ENCODE peak calls at places on chromosomes 4 and X, in five cellular contexts. One of them, this sample, is unnamed.

GRCh38 chr4:167088115-167088514 is 146.2 kb downstream of the SPOCK3 start:
- DNase-seq in HTR-8/SVneo: no peak
- DNase-seq in ovary: no peak
- DNase-seq in GM12865: peak
- DNase-seq in neural crest cell: no peak
- DNase-seq in this sample: no peak

GRCh38 chr4:19386786-19387185 is 864.9 kb upstream of the SLIT2 start:
- DNase-seq in GM12865: no peak
- DNase-seq in ovary: no peak
- DNase-seq in HTR-8/SVneo: no peak
- DNase-seq in neural crest cell: no peak
- DNase-seq in this sample: no peak

GRCh38 chr4:18021470-18021719 is 160 bp downstream of the LCORL start:
- DNase-seq in neural crest cell: no peak
- DNase-seq in HTR-8/SVneo: peak
- DNase-seq in GM12865: no peak
- DNase-seq in ovary: no peak
- DNase-seq in this sample: no peak

GRCh38 chrX:66046612-66047235 is 6.8 kb upstream of the VSIG4 start:
- DNase-seq in ovary: no peak
- DNase-seq in HTR-8/SVneo: no peak
- DNase-seq in neural crest cell: no peak
- DNase-seq in GM12865: peak
- DNase-seq in this sample: no peak

GRCh38 chrX:68634649-68635227 is 12.7 kb upstream of the STARD8 start:
- DNase-seq in GM12865: no peak
- DNase-seq in HTR-8/SVneo: no peak
- DNase-seq in neural crest cell: no peak
- DNase-seq in ovary: no peak
- DNase-seq in this sample: no peak

GRCh38 chr4:31193516-31193915 is 473.3 kb downstream of the PCDH7 start:
- DNase-seq in HTR-8/SVneo: no peak
- DNase-seq in GM12865: no peak
- DNase-seq in neural crest cell: no peak
- DNase-seq in ovary: no peak
- DNase-seq in this sample: no peak

GRCh38 chr4:152385551-152385950 is 150.3 kb downstream of the FBXW7 start:
- DNase-seq in neural crest cell: no peak
- DNase-seq in ovary: no peak
- DNase-seq in HTR-8/SVneo: no peak
- DNase-seq in GM12865: no peak
- DNase-seq in this sample: no peak

GRCh38 chr4:102815981-102816380 is 11.4 kb downstream of the UBE2D3 start:
- DNase-seq in neural crest cell: no peak
- DNase-seq in GM12865: no peak
- DNase-seq in ovary: no peak
- DNase-seq in HTR-8/SVneo: peak
- DNase-seq in this sample: no peak

GRCh38 chrX:40074080-40074958 is 23.4 kb downstream of the BCOR start:
- DNase-seq in HTR-8/SVneo: no peak
- DNase-seq in neural crest cell: no peak
- DNase-seq in GM12865: no peak
- DNase-seq in ovary: no peak
- DNase-seq in this sample: no peak

GRCh38 chr4:143099693-143100092 is 85.0 kb upstream of the USP38 start:
- DNase-seq in ovary: no peak
- DNase-seq in neural crest cell: no peak
- DNase-seq in HTR-8/SVneo: no peak
- DNase-seq in GM12865: no peak
- DNase-seq in this sample: no peak

GRCh38 chr4:169033660-169034059 is 23.6 kb upstream of the CBR4 start:
- DNase-seq in GM12865: peak
- DNase-seq in neural crest cell: no peak
- DNase-seq in HTR-8/SVneo: peak
- DNase-seq in ovary: no peak
- DNase-seq in this sample: no peak

GRCh38 chr4:106291678-106292077 is 24.3 kb downstream of the TBCK start:
- DNase-seq in GM12865: no peak
- DNase-seq in ovary: no peak
- DNase-seq in HTR-8/SVneo: no peak
- DNase-seq in neural crest cell: no peak
- DNase-seq in this sample: no peak

GRCh38 chrX:138191998-138192397 is 519.5 kb downstream of the FGF13 start:
- DNase-seq in ovary: no peak
- DNase-seq in HTR-8/SVneo: no peak
- DNase-seq in neural crest cell: peak
- DNase-seq in GM12865: peak
- DNase-seq in this sample: no peak

GRCh38 chr4:184476660-184477059 is 2.3 kb upstream of the IRF2 start:
- DNase-seq in HTR-8/SVneo: no peak
- DNase-seq in GM12865: peak
- DNase-seq in neural crest cell: no peak
- DNase-seq in ovary: no peak
- DNase-seq in this sample: no peak

GRCh38 chrX:51641421-51642021 is 22.8 kb upstream of the CENPVL3 start:
- DNase-seq in GM12865: peak
- DNase-seq in HTR-8/SVneo: peak
- DNase-seq in neural crest cell: peak
- DNase-seq in ovary: no peak
- DNase-seq in this sample: no peak

GRCh38 chr4:98728871-98729270 is 70.5 kb upstream of the TSPAN5 start:
- DNase-seq in GM12865: no peak
- DNase-seq in ovary: no peak
- DNase-seq in HTR-8/SVneo: no peak
- DNase-seq in neural crest cell: no peak
- DNase-seq in this sample: no peak

GRCh38 chrX:73944582-73944947 is 359.4 kb upstream of the ZCCHC13 start:
- DNase-seq in HTR-8/SVneo: no peak
- DNase-seq in ovary: no peak
- DNase-seq in neural crest cell: no peak
- DNase-seq in GM12865: no peak
- DNase-seq in this sample: no peak

GRCh38 chrX:68989865-68990606 is 161.2 kb downstream of the EFNB1 start:
- DNase-seq in GM12865: no peak
- DNase-seq in ovary: peak
- DNase-seq in neural crest cell: peak
- DNase-seq in HTR-8/SVneo: no peak
- DNase-seq in this sample: peak

GRCh38 chrX:109352121-109352556 is 129.7 kb downstream of the GUCY2F start:
- DNase-seq in HTR-8/SVneo: no peak
- DNase-seq in neural crest cell: no peak
- DNase-seq in ovary: peak
- DNase-seq in GM12865: no peak
- DNase-seq in this sample: no peak

GRCh38 chr4:10083861-10084641 is 32.5 kb downstream of the WDR1 start:
- DNase-seq in neural crest cell: no peak
- DNase-seq in ovary: peak
- DNase-seq in GM12865: no peak
- DNase-seq in HTR-8/SVneo: no peak
- DNase-seq in this sample: no peak

GRCh38 chr4:80713409-80713808 is 317.1 kb upstream of the BMP3 start:
- DNase-seq in GM12865: no peak
- DNase-seq in ovary: no peak
- DNase-seq in HTR-8/SVneo: no peak
- DNase-seq in neural crest cell: no peak
- DNase-seq in this sample: no peak

GRCh38 chrX:48045410-48046311 is 25.8 kb downstream of the ZNF630 start:
- DNase-seq in GM12865: no peak
- DNase-seq in HTR-8/SVneo: no peak
- DNase-seq in ovary: peak
- DNase-seq in neural crest cell: no peak
- DNase-seq in this sample: peak

GRCh38 chr4:145954924-145955339 is 16.3 kb upstream of the ZNF827 start:
- DNase-seq in ovary: no peak
- DNase-seq in neural crest cell: no peak
- DNase-seq in GM12865: no peak
- DNase-seq in HTR-8/SVneo: no peak
- DNase-seq in this sample: no peak

GRCh38 chr4:28481565-28481964 is 1620.9 kb downstream of the STIM2 start:
- DNase-seq in neural crest cell: no peak
- DNase-seq in GM12865: no peak
- DNase-seq in ovary: no peak
- DNase-seq in HTR-8/SVneo: no peak
- DNase-seq in this sample: no peak

GRCh38 chr4:1596393-1596792 is 87.7 kb downstream of the FAM53A start:
- DNase-seq in neural crest cell: no peak
- DNase-seq in GM12865: no peak
- DNase-seq in ovary: no peak
- DNase-seq in HTR-8/SVneo: no peak
- DNase-seq in this sample: no peak

GRCh38 chrX:25427873-25428555 is 412.2 kb upstream of the ARX start:
- DNase-seq in HTR-8/SVneo: no peak
- DNase-seq in neural crest cell: no peak
- DNase-seq in ovary: no peak
- DNase-seq in GM12865: no peak
- DNase-seq in this sample: no peak

GRCh38 chr4:33715996-33716395 is 2528.3 kb downstream of the ARAP2 start:
- DNase-seq in HTR-8/SVneo: peak
- DNase-seq in ovary: no peak
- DNase-seq in GM12865: no peak
- DNase-seq in neural crest cell: no peak
- DNase-seq in this sample: no peak

GRCh38 chr4:67549123-67549522 is 3.8 kb upstream of the CENPC start:
- DNase-seq in GM12865: peak
- DNase-seq in ovary: no peak
- DNase-seq in HTR-8/SVneo: peak
- DNase-seq in neural crest cell: no peak
- DNase-seq in this sample: no peak

GRCh38 chrX:10021461-10022272 is 54.5 kb downstream of the CLDN34 start:
- DNase-seq in neural crest cell: no peak
- DNase-seq in HTR-8/SVneo: no peak
- DNase-seq in GM12865: no peak
- DNase-seq in ovary: no peak
- DNase-seq in this sample: no peak

GRCh38 chrX:15336023-15336413 is 695 bp upstream of the PIGA start:
- DNase-seq in ovary: no peak
- DNase-seq in HTR-8/SVneo: no peak
- DNase-seq in neural crest cell: no peak
- DNase-seq in GM12865: peak
- DNase-seq in this sample: no peak

GRCh38 chrX:29229802-29230201 is 642.6 kb downstream of the IL1RAPL1 start:
- DNase-seq in ovary: no peak
- DNase-seq in neural crest cell: no peak
- DNase-seq in HTR-8/SVneo: no peak
- DNase-seq in GM12865: no peak
- DNase-seq in this sample: no peak

GRCh38 chr4:176709417-176709816 is 83.3 kb downstream of the VEGFC start:
- DNase-seq in ovary: no peak
- DNase-seq in GM12865: no peak
- DNase-seq in HTR-8/SVneo: no peak
- DNase-seq in neural crest cell: no peak
- DNase-seq in this sample: no peak

GRCh38 chr4:145739840-145740239 is 59.9 kb downstream of the C4orf51 start:
- DNase-seq in HTR-8/SVneo: no peak
- DNase-seq in ovary: no peak
- DNase-seq in GM12865: no peak
- DNase-seq in neural crest cell: no peak
- DNase-seq in this sample: no peak

GRCh38 chr4:180657881-180658280 is 1585.3 kb upstream of the TENM3 start:
- DNase-seq in GM12865: no peak
- DNase-seq in neural crest cell: no peak
- DNase-seq in HTR-8/SVneo: no peak
- DNase-seq in ovary: no peak
- DNase-seq in this sample: no peak

GRCh38 chr4:3031357-3032064 is 42.8 kb downstream of the HTT-AS start:
- DNase-seq in GM12865: no peak
- DNase-seq in neural crest cell: no peak
- DNase-seq in ovary: no peak
- DNase-seq in HTR-8/SVneo: no peak
- DNase-seq in this sample: no peak

GRCh38 chr4:52982246-52982950 is 120.3 kb downstream of the RASL11B start:
- DNase-seq in HTR-8/SVneo: peak
- DNase-seq in GM12865: peak
- DNase-seq in ovary: no peak
- DNase-seq in neural crest cell: no peak
- DNase-seq in this sample: no peak

GRCh38 chrX:18983711-18984380 is at the start of gene PHKA2:
- DNase-seq in ovary: no peak
- DNase-seq in HTR-8/SVneo: no peak
- DNase-seq in GM12865: no peak
- DNase-seq in neural crest cell: peak
- DNase-seq in this sample: peak

GRCh38 chr4:6047130-6047673 is 29.0 kb upstream of the C4orf50 start:
- DNase-seq in ovary: no peak
- DNase-seq in neural crest cell: no peak
- DNase-seq in HTR-8/SVneo: no peak
- DNase-seq in GM12865: no peak
- DNase-seq in this sample: no peak